ENCODE peak calls at places on chromosomes 6 and 20, in five cellular contexts. O is NCI-H1436; V is activated T-cell treated with anti-CD3 and anti-CD28 coated beads, Interleukin-2, amount 50 U/mL, for 72 hours; U is fibroblast of pulmonary artery; N is CD8-positive, alpha-beta T cell. A is an unnamed sample.
A peak's percentile ranks its signal among the peaks of the same experiment; 100 is the strongest.

GRCh38 chr6:25311251-25311910 is 32.2 kb downstream of the CARMIL1 start:
- DNase-seq in O (no peak), V (no peak), U (peak; percentile 42), N (no peak), A (no peak)

GRCh38 chr6:26155066-26155925 is 68.1 kb downstream of the HFE start:
- DNase-seq in O (no peak), V (peak; percentile 20), U (no peak), N (no peak), A (peak; percentile 60)

GRCh38 chr20:63399596-63400375 is 38.6 kb upstream of the CHRNA4 start:
- DNase-seq in O (no peak), V (no peak), U (no peak), N (no peak), A (no peak)

GRCh38 chr6:2168480-2168879 is 76.9 kb downstream of the GMDS start:
- DNase-seq in O (no peak), V (no peak), U (no peak), N (no peak), A (no peak)

GRCh38 chr20:25336561-25337422 is 53.8 kb downstream of the ABHD12 start:
- DNase-seq in O (no peak), V (no peak), U (peak; percentile 61), N (no peak), A (peak; percentile 29)

GRCh38 chr6:138970159-138970558 is 17.9 kb downstream of the REPS1 start:
- DNase-seq in O (no peak), V (no peak), U (no peak), N (no peak), A (no peak)

GRCh38 chr6:52482903-52483670 is 62.9 kb downstream of the EFHC1 start:
- DNase-seq in O (no peak), V (no peak), U (no peak), N (no peak), A (peak; percentile 62)

GRCh38 chr6:30481213-30481964 is 7.9 kb upstream of the HLA-E start:
- DNase-seq in O (no peak), V (no peak), U (no peak), N (no peak), A (no peak)

GRCh38 chr6:47254906-47255305 is 54.8 kb downstream of the TNFRSF21 start:
- DNase-seq in O (no peak), V (no peak), U (no peak), N (no peak), A (no peak)

GRCh38 chr20:57779401-57780003 is 69.7 kb upstream of the PMEPA1 start:
- DNase-seq in O (no peak), V (no peak), U (no peak), N (no peak), A (no peak)

GRCh38 chr20:1809611-1810510 is 85.3 kb upstream of the SIRPA start:
- DNase-seq in O (no peak), V (no peak), U (peak; percentile 46), N (no peak), A (no peak)

GRCh38 chr6:30394139-30394538 is 49.2 kb downstream of the RPP21 start:
- DNase-seq in O (no peak), V (no peak), U (no peak), N (no peak), A (no peak)

A was measured in erythroblast.